ENCODE peak calls at places on chromosomes 7 and 10, in six cellular contexts. R is prostate gland, F is lower leg skin, S is transverse colon, Q is heart left ventricle, I is testis. U is an unnamed sample.

GRCh38 chr7:11427686-11428273 is 404.2 kb downstream of the THSD7A start:
- DNase-seq in F (no peak), Q (no peak), I (no peak), S (no peak), R (peak; percentile 24), U (no peak)

GRCh38 chr7:123555484-123555883 is 2.1 kb downstream of the NDUFA5 start:
- DNase-seq in Q (no peak), R (no peak), S (no peak), I (no peak), F (no peak), U (no peak)

GRCh38 chr10:70255329-70256299 is 22.4 kb upstream of the PPA1 start:
- DNase-seq in F (no peak), I (peak; percentile 65), Q (no peak), S (peak; percentile 34), R (peak; percentile 10), U (no peak)

GRCh38 chr10:132243646-132244045 is 56.9 kb downstream of the DPYSL4 start:
- DNase-seq in Q (no peak), R (no peak), F (no peak), I (no peak), S (no peak), U (no peak)

GRCh38 chr7:100407285-100408180 is 21.0 kb downstream of the ZCWPW1 start:
- DNase-seq in Q (no peak), R (peak; percentile 44), S (no peak), F (no peak), I (peak; percentile 46), U (peak; percentile 53)

GRCh38 chr10:116212756-116213155 is 60.2 kb downstream of the GFRA1 start:
- DNase-seq in I (no peak), R (no peak), F (no peak), Q (no peak), S (no peak), U (no peak)

GRCh38 chr10:63068246-63068645 is 64.9 kb upstream of the NRBF2 start:
- DNase-seq in I (no peak), F (no peak), Q (no peak), R (no peak), S (no peak), U (no peak)

GRCh38 chr7:143391462-143392404 is 10.6 kb downstream of the ZYX start:
- DNase-seq in R (no peak), S (peak; percentile 57), Q (peak; percentile 64), F (no peak), I (peak; percentile 80), U (peak; percentile 79)

GRCh38 chr7:154928136-154929005 is 74.6 kb downstream of the PAXIP1 start:
- DNase-seq in R (peak; percentile 69), Q (no peak), I (peak; percentile 56), F (peak; percentile 25), S (peak; percentile 40), U (peak; percentile 37)

GRCh38 chr7:68311958-68312357 is 1286.3 kb upstream of the AUTS2 start:
- DNase-seq in R (no peak), Q (no peak), F (no peak), S (no peak), I (no peak), U (no peak)

GRCh38 chr7:127578036-127578684 is 7.2 kb downstream of the GCC1 start:
- DNase-seq in R (no peak), F (no peak), Q (no peak), I (no peak), S (no peak), U (peak; percentile 34)

GRCh38 chr7:27162930-27163775 is 2.2 kb downstream of the HOXA9 start:
- DNase-seq in F (no peak), S (peak; percentile 10), Q (no peak), R (no peak), I (no peak), U (no peak)

GRCh38 chr10:28788252-28788651 is 110.9 kb downstream of the BAMBI start:
- DNase-seq in R (no peak), Q (no peak), I (no peak), F (no peak), S (no peak), U (no peak)

GRCh38 chr10:80259405-80259871 is 30.0 kb downstream of the MAT1A start:
- DNase-seq in I (no peak), Q (no peak), R (no peak), F (no peak), S (no peak), U (no peak)

GRCh38 chr10:119871881-119872609 is 598 bp downstream of the MCMBP start:
- DNase-seq in Q (peak; percentile 53), I (peak; percentile 62), S (peak; percentile 70), R (peak; percentile 33), F (no peak), U (peak; percentile 34)

GRCh38 chr10:50304655-50305054 is 53.3 kb upstream of the ASAH2 start:
- DNase-seq in I (no peak), Q (no peak), F (no peak), S (no peak), R (no peak), U (no peak)

GRCh38 chr7:90224204-90224603 is 12.7 kb downstream of the STEAP2 start:
- DNase-seq in I (no peak), R (no peak), S (no peak), F (no peak), Q (no peak), U (no peak)
- TF ChIP-seq POLR2A in I (no peak), R (no peak), S (no peak), F (no peak), Q (no peak), U (no peak)

DNA sequence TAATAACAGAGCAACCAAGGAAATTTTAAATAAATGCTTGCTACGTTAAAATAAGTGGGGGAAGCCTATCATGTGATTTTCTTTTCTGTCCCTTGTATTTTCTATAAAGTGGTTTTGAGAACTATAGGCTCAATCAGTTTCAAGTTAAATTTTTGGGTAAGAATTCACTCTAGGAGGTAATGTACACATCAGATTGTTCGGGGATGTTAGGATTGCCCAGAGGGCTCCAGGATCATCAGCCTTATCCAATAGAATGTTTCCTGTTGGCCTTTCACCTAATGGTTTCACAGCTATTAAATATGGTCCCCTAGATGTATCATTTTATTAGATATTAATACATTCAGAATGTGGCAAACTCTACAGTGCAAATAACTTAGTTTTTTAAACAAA is 438.4 kb upstream of the NPVF start:
- DNase-seq in I (no peak), Q (no peak), R (no peak), F (no peak), S (no peak), U (no peak)
- TF ChIP-seq POLR2A in I (no peak), Q (no peak), R (no peak), F (no peak), S (no peak), U (no peak)

GRCh38 chr7:151743481-151743983 is 133.4 kb downstream of the PRKAG2 start:
- DNase-seq in R (no peak), F (no peak), Q (no peak), I (peak; percentile 36), S (no peak), U (no peak)
- TF ChIP-seq POLR2A in R (no peak), F (no peak), Q (no peak), I (no peak), S (no peak), U (no peak)

GRCh38 chr7:151231964-151232271 is 365 bp upstream of the CHPF2 start:
- DNase-seq in S (no peak), Q (no peak), I (no peak), R (no peak), F (no peak), U (no peak)

GRCh38 chr7:151233804-151234203 is 1.5 kb downstream of the CHPF2 start:
- DNase-seq in S (no peak), Q (no peak), R (no peak), I (no peak), F (no peak), U (no peak)

GRCh38 chr7:151231080-151231479 is 1.2 kb upstream of the CHPF2 start:
- DNase-seq in R (no peak), Q (no peak), I (no peak), S (no peak), F (no peak), U (no peak)

GRCh38 chr7:151233111-151233701 is 923 bp downstream of the CHPF2 start:
- DNase-seq in S (no peak), Q (no peak), F (no peak), I (peak; percentile 70), R (peak; percentile 33), U (no peak)

DNA sequence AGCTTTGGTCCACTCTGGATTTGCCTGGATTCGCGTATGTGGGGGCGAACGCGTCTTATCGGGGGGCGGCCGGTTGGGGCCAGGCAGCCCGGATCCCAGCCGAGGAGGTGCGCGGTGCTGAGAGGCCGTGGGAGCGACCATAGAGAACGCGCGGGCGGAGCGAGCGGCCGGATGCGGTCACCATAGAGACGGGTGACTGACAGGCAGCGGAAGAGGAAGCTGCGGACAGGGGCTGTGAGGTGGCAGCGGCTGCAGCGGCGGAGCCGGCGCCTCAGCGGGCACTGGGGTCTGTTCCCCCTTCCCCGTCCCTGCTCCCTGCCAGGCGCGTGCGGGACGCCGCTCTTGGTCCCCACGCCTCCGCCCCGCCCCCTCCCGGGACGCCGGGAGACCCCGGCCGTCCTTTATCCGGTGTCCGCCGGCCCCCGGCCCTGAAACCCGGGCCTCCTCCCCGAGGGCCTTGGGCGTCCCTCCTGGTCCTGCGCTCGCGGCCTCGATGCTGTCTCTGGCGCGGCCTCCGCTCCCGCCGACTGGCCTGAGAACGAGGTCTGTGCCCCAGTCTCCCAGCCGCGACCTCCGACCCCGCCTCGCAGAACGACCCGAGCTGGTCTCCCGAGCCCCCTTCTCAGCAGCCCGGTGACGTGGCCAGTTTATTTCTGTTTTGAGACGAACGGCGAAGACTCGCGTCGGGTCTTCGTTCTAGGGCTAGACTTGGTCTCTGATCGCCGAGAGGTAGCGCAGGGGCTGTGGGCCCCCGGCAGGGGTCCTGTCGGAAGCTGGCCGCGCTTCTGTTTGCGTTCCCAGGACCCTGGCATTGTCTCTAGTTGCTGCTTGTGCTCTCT is at the start of gene CHPF2:
- DNase-seq in I (peak; percentile 97), S (peak; percentile 95), Q (peak; percentile 93), R (peak; percentile 89), F (peak; percentile 89), U (peak; percentile 91)
- TF ChIP-seq POLR2A in I (no peak), S (peak; percentile 85), Q (peak; percentile 90), R (peak; percentile 88), F (no peak), U (peak; percentile 45)

DNA sequence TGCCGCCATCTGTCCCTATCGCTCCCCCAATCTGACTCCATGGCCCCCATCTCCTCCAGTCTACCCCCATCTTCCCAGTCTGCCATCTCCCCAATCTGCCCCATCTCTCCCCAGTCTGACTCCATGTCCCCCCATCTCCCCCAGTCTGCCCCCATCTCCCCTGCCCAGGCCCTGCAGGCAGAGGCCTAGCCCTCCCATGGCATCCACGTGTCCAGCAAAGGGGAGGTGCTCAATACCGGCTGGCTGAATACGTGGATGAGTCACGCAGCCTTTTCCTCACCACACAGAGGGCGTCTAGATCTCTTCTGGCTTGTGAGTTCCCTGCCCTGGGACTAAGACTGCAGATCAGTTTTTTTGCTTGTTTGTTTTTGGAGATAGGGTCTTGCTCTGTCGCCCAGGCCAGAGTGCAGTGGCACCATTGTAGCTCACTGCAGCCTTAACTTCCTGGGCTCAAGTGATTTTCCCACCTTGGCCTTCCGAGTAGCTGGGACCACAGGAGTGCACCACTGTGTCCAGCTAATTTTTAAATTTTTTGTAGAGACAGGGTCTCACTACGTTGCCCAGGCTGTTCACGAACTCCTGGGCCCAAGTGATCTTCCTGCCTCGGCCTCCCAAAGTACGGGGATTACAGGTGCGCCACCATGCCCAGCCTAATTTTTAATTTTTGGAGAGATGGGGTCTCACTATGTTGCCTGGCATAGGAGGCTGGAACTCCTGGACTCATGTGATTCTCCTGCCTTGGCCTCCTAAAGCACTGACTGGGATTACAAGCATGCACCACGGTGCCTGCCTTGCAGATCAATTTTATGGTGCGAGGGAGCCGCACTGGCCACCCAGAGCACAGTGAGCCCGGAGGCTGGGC is 15.3 kb upstream of the GPR146 start:
- DNase-seq in S (peak; percentile 86), F (peak; percentile 86), R (peak; percentile 84), Q (peak; percentile 88), I (peak; percentile 94), U (peak; percentile 92)
- TF ChIP-seq POLR2A in S (no peak), F (no peak), R (peak; percentile 51), Q (no peak), I (no peak), U (peak; percentile 34)

GRCh38 chr7:105521731-105522458 is at the start of gene PUS7:
- DNase-seq in I (peak; percentile 91), S (peak; percentile 91), F (peak; percentile 73), Q (peak; percentile 90), R (peak; percentile 84), U (peak; percentile 89)
- TF ChIP-seq POLR2A in I (no peak), S (peak; percentile 44), F (no peak), Q (peak; percentile 81), R (peak; percentile 64), U (peak; percentile 66)